ENCODE peak calls at places on chromosomes 5 and 9, in seven cellular contexts. Q, Y, U, M, P, Z and X are unnamed samples.

GRCh38 chr5:146595088-146595487 is 79.1 kb upstream of the GPR151 start:
- DNase-seq in Q (no peak), Y (no peak), U (no peak), M (no peak), P (no peak), Z (no peak), X (no peak)

GRCh38 chr9:112074250-112075008 is 100.7 kb downstream of the SUSD1 start:
- DNase-seq in Q (peak; percentile 46), Y (peak; percentile 75), U (peak; percentile 64), M (peak; percentile 91), P (peak; percentile 62), Z (peak; percentile 81), X (peak; percentile 50)

GRCh38 chr9:749712-750111 is 91.8 kb upstream of the DMRT1 start:
- DNase-seq in Q (no peak), Y (peak; percentile 90), U (no peak), M (peak; percentile 80), P (no peak), Z (no peak), X (no peak)

GRCh38 chr9:93085676-93086075 is 10.3 kb upstream of the CARD19 start:
- DNase-seq in Q (no peak), Y (no peak), U (no peak), M (peak; percentile 39), P (no peak), Z (peak; percentile 35), X (no peak)

GRCh38 chr9:13597427-13597826 is 317.9 kb upstream of the MPDZ start:
- DNase-seq in Q (no peak), Y (no peak), U (no peak), M (no peak), P (no peak), Z (no peak), X (no peak)

GRCh38 chr5:150960791-150961396 is 56.1 kb upstream of the ZNF300 start:
- DNase-seq in Q (no peak), Y (no peak), U (no peak), M (no peak), P (no peak), Z (no peak), X (no peak)

GRCh38 chr5:180437336-180437735 is 56.8 kb upstream of the CNOT6 start:
- DNase-seq in Q (no peak), Y (no peak), U (no peak), M (no peak), P (no peak), Z (no peak), X (no peak)

GRCh38 chr9:126067031-126067734 is 259.4 kb upstream of the MVB12B start:
- DNase-seq in Q (no peak), Y (no peak), U (no peak), M (no peak), P (no peak), Z (no peak), X (no peak)

GRCh38 chr9:69899491-69899890 is 78.9 kb downstream of the CFAP95 start:
- DNase-seq in Q (no peak), Y (no peak), U (no peak), M (no peak), P (no peak), Z (no peak), X (no peak)

GRCh38 chr5:139481122-139481533 is 1.4 kb downstream of the STING1 start:
- DNase-seq in Q (no peak), Y (peak; percentile 72), U (peak; percentile 59), M (peak; percentile 63), P (no peak), Z (no peak), X (no peak)

GRCh38 chr9:36559036-36559695 is 13.5 kb upstream of the MELK start:
- DNase-seq in Q (no peak), Y (no peak), U (no peak), M (no peak), P (peak; percentile 52), Z (no peak), X (no peak)

GRCh38 chr5:66516535-66516934 is 79.7 kb upstream of the MAST4 start:
- DNase-seq in Q (no peak), Y (no peak), U (no peak), M (no peak), P (no peak), Z (no peak), X (no peak)

GRCh38 chr9:6584881-6585597 is 60.5 kb downstream of the GLDC start:
- DNase-seq in Q (no peak), Y (peak; percentile 45), U (no peak), M (no peak), P (no peak), Z (no peak), X (no peak)

GRCh38 chr5:19891658-19892057 is 96.3 kb downstream of the CDH18 start:
- DNase-seq in Q (no peak), Y (no peak), U (no peak), M (no peak), P (no peak), Z (no peak), X (no peak)

GRCh38 chr9:85344901-85345300 is 396.9 kb downstream of the AGTPBP1 start:
- DNase-seq in Q (no peak), Y (no peak), U (no peak), M (no peak), P (no peak), Z (no peak), X (no peak)

GRCh38 chr5:16855475-16855874 is 80.6 kb downstream of the MYO10 start:
- DNase-seq in Q (no peak), Y (no peak), U (peak; percentile 20), M (no peak), P (no peak), Z (no peak), X (no peak)

GRCh38 chr5:14144586-14145355 is 1.6 kb downstream of the TRIO start:
- DNase-seq in Q (peak; percentile 6), Y (peak; percentile 54), U (peak; percentile 67), M (peak; percentile 91), P (no peak), Z (peak; percentile 69), X (no peak)

GRCh38 chr9:22997923-22998322 is 551.3 kb downstream of the DMRTA1 start:
- DNase-seq in Q (no peak), Y (no peak), U (no peak), M (no peak), P (no peak), Z (no peak), X (no peak)

GRCh38 chr5:67240846-67241245 is 44.2 kb upstream of the CD180 start:
- DNase-seq in Q (no peak), Y (no peak), U (no peak), M (no peak), P (no peak), Z (no peak), X (no peak)

GRCh38 chr5:25823330-25823873 is 1178.6 kb upstream of the CDH10 start:
- DNase-seq in Q (no peak), Y (no peak), U (no peak), M (no peak), P (no peak), Z (no peak), X (no peak)

GRCh38 chr9:40935336-40935735 is 193.1 kb downstream of the FOXD4L6 start:
- DNase-seq in Q (no peak), Y (no peak), U (no peak), M (no peak), P (no peak), Z (no peak), X (no peak)

GRCh38 chr9:136012651-136013050 is 51.5 kb upstream of the UBAC1 start:
- DNase-seq in Q (no peak), Y (no peak), U (peak; percentile 44), M (no peak), P (no peak), Z (no peak), X (no peak)

GRCh38 chr9:530681-531080 is 310.8 kb upstream of the DMRT1 start:
- DNase-seq in Q (no peak), Y (no peak), U (peak; percentile 54), M (no peak), P (no peak), Z (no peak), X (no peak)

GRCh38 chr5:51495672-51496071 is 112.4 kb downstream of the ISL1 start:
- DNase-seq in Q (no peak), Y (no peak), U (no peak), M (no peak), P (peak; percentile 64), Z (no peak), X (peak; percentile 52)

GRCh38 chr9:68980341-68980914 is 33.5 kb downstream of the PRKACG start:
- DNase-seq in Q (no peak), Y (no peak), U (no peak), M (no peak), P (no peak), Z (no peak), X (no peak)

GRCh38 chr5:127886141-127886540 is 182.9 kb downstream of the CCDC192 start:
- DNase-seq in Q (no peak), Y (no peak), U (no peak), M (no peak), P (no peak), Z (no peak), X (no peak)